ENCODE peak calls at places on chromosomes 6 and 20, in nine cellular contexts. S, O, A, Q, P, Z, L, M and W are unnamed samples.

GRCh38 chr20:46169245-46170171 is 51.4 kb downstream of the CD40 start:
- DNase-seq in L (no peak), O (no peak), S (no peak), Z (no peak), M (no peak), Q (no peak), P (no peak), A (no peak), W (no peak)

GRCh38 chr6:137451926-137452325 is 42.3 kb downstream of the OLIG3 start:
- DNase-seq in Q (peak), P (peak), Z (no peak), L (peak), O (no peak), M (no peak), S (peak), A (no peak), W (no peak)

GRCh38 chr20:3857405-3857804 is 10.8 kb downstream of the MAVS start:
- DNase-seq in M (no peak), Z (no peak), S (no peak), O (no peak), P (no peak), Q (no peak), A (no peak), L (no peak), W (no peak)

GRCh38 chr20:1741309-1742048 is 83.9 kb upstream of the SIRPG start:
- DNase-seq in S (no peak), M (no peak), O (no peak), Q (no peak), Z (no peak), L (no peak), A (no peak), P (no peak), W (no peak)

GRCh38 chr20:44776977-44777376 is 31.3 kb downstream of the KCNK15 start:
- DNase-seq in M (peak), A (no peak), O (no peak), Z (no peak), L (no peak), Q (peak), S (peak), P (no peak), W (peak)

GRCh38 chr6:133184798-133185380 is 56.3 kb upstream of the EYA4 start:
- DNase-seq in S (peak), P (peak), L (no peak), M (peak), Z (no peak), O (no peak), Q (peak), A (no peak), W (peak)

GRCh38 chr6:1335367-1336037 is 23.6 kb downstream of the FOXQ1 start:
- DNase-seq in S (peak), M (no peak), P (peak), Z (no peak), L (peak), A (no peak), Q (peak), O (no peak), W (peak)

GRCh38 chr6:38350882-38351281 is 288.8 kb downstream of the BTBD9 start:
- DNase-seq in A (no peak), L (peak), Q (no peak), S (peak), O (no peak), Z (no peak), M (no peak), P (no peak), W (peak)

GRCh38 chr20:63502671-63503172 is 3.8 kb upstream of the EEF1A2 start:
- DNase-seq in M (no peak), L (no peak), Z (no peak), P (no peak), Q (no peak), A (no peak), S (no peak), O (no peak), W (no peak)

GRCh38 chr6:44367686-44368085 is 19.8 kb upstream of the CDC5L start:
- DNase-seq in A (no peak), M (no peak), Z (no peak), P (no peak), S (peak), L (no peak), O (no peak), Q (peak), W (no peak)

GRCh38 chr6:156866181-156866862 is 89.1 kb downstream of the ARID1B start:
- DNase-seq in M (peak), Z (no peak), A (no peak), L (peak), Q (peak), O (no peak), P (peak), S (peak), W (peak)

GRCh38 chr20:58271596-58272460 is 37.7 kb upstream of the RAB22A start:
- DNase-seq in Z (no peak), S (peak), Q (no peak), O (no peak), A (no peak), L (no peak), M (no peak), P (no peak), W (no peak)

GRCh38 chr6:37210313-37210898 is 40.5 kb downstream of the PIM1 start:
- DNase-seq in L (peak), S (peak), Q (peak), P (peak), O (peak), M (peak), Z (no peak), A (peak), W (peak)

GRCh38 chr6:138307352-138307751 is 70.4 kb upstream of the SMIM28 start:
- DNase-seq in S (no peak), Z (no peak), P (no peak), Q (no peak), M (no peak), A (no peak), L (no peak), O (no peak), W (no peak)

GRCh38 chr6:130693944-130694343 is 133.3 kb upstream of the SMLR1 start:
- DNase-seq in P (no peak), Q (no peak), A (no peak), Z (no peak), L (no peak), O (no peak), M (no peak), S (no peak), W (no peak)

GRCh38 chr6:9657994-9658393 is 756.9 kb downstream of the TFAP2A start:
- DNase-seq in P (peak), L (no peak), O (no peak), S (peak), M (no peak), A (no peak), Z (no peak), Q (peak), W (no peak)

GRCh38 chr20:32436968-32437367 is 78.8 kb downstream of the ASXL1 start:
- DNase-seq in O (no peak), Z (no peak), M (no peak), Q (no peak), P (no peak), S (no peak), A (no peak), L (no peak), W (no peak)

GRCh38 chr6:9401936-9402335 is 966.6 kb upstream of the SLC35B3 start:
- DNase-seq in S (no peak), M (no peak), P (no peak), A (no peak), Z (no peak), Q (peak), O (no peak), L (no peak), W (no peak)

GRCh38 chr6:107244082-107244741 is 128.9 kb upstream of the BEND3 start:
- DNase-seq in O (no peak), A (no peak), P (no peak), Z (no peak), L (no peak), M (no peak), S (no peak), Q (peak), W (no peak)

GRCh38 chr6:130869681-130870080 is 42.5 kb downstream of the SMLR1 start:
- DNase-seq in A (no peak), O (no peak), P (no peak), S (no peak), Q (no peak), L (no peak), Z (no peak), M (no peak), W (no peak)

GRCh38 chr20:63362426-63363009 is 1.4 kb upstream of the CHRNA4 start:
- DNase-seq in Z (no peak), P (no peak), O (no peak), A (no peak), M (peak), L (no peak), S (no peak), Q (no peak), W (no peak)

GRCh38 chr6:87832025-87832825 is 130.2 kb upstream of the AKIRIN2 start:
- DNase-seq in M (peak), O (no peak), P (peak), Q (peak), L (no peak), Z (no peak), A (no peak), S (peak), W (peak)

GRCh38 chr20:5859611-5860010 is 90.7 kb downstream of the TRMT6 start:
- DNase-seq in L (no peak), S (peak), Q (peak), Z (no peak), P (peak), A (no peak), M (no peak), O (no peak), W (no peak)

GRCh38 chr6:166104107-166104506 is 63.5 kb downstream of the TBXT start:
- DNase-seq in M (no peak), Z (no peak), P (no peak), L (no peak), Q (no peak), S (peak), O (no peak), A (no peak), W (peak)

GRCh38 chr6:116267879-116268588 is 11.7 kb downstream of the TSPYL1 start:
- DNase-seq in Q (peak), Z (no peak), L (no peak), P (peak), A (no peak), O (no peak), S (peak), M (no peak), W (no peak)

GRCh38 chr20:35328689-35329088 is 36.5 kb upstream of the FAM83C start:
- DNase-seq in P (no peak), M (no peak), Z (no peak), Q (no peak), A (no peak), O (no peak), S (no peak), L (no peak), W (peak)

GRCh38 chr20:4230651-4231050 is 215.3 kb upstream of the RNF24 start:
- DNase-seq in L (no peak), Q (no peak), P (no peak), M (no peak), S (no peak), Z (no peak), A (no peak), O (no peak), W (no peak)

GRCh38 chr6:27785297-27785696 is 126.9 kb downstream of the OR2B2 start:
- DNase-seq in O (no peak), L (no peak), A (no peak), Z (no peak), S (no peak), M (no peak), Q (no peak), P (no peak), W (no peak)

GRCh38 chr20:23043376-23043775 is 6.1 kb downstream of the THBD start:
- DNase-seq in Q (no peak), S (no peak), L (no peak), Z (no peak), M (no peak), A (no peak), O (no peak), P (no peak), W (no peak)

GRCh38 chr6:9699890-9700289 is 715.0 kb downstream of the TFAP2A start:
- DNase-seq in P (no peak), L (no peak), O (no peak), M (peak), Q (no peak), S (no peak), Z (no peak), A (no peak), W (no peak)

GRCh38 chr20:35883778-35884540 is 70.3 kb downstream of the SCAND1 start:
- DNase-seq in Z (peak), P (peak), Q (peak), M (peak), S (peak), O (peak), A (peak), L (peak), W (peak)

GRCh38 chr20:6707231-6707870 is 60.1 kb upstream of the BMP2 start:
- DNase-seq in L (no peak), S (peak), O (no peak), A (no peak), P (no peak), Z (no peak), M (no peak), Q (no peak), W (peak)

GRCh38 chr6:12034831-12035230 is 22.7 kb downstream of the HIVEP1 start:
- DNase-seq in M (no peak), Z (no peak), L (no peak), Q (no peak), A (no peak), P (peak), S (no peak), O (no peak), W (no peak)

GRCh38 chr20:48626938-48627736 is 200.7 kb downstream of the PREX1 start:
- DNase-seq in O (no peak), Q (no peak), L (no peak), A (no peak), M (no peak), S (no peak), P (no peak), Z (no peak), W (no peak)

GRCh38 chr6:11418290-11418905 is 119.2 kb upstream of the TMEM170B start:
- DNase-seq in O (no peak), S (no peak), L (no peak), M (no peak), A (no peak), Q (no peak), Z (no peak), P (no peak), W (no peak)